ENCODE peak calls at places on chromosomes 7 and 10, in ten cellular contexts. Z is NCI-H1105; V is esophagus muscularis mucosa; U is NT2/D1; S is stimulated activated CD8-positive, alpha-beta memory T cell treated with anti-CD3 and anti-CD28 coated beads, Interleukin-4, amount 100 ng/mL, for 1 hour; D is amniotic stem cell; N is EL; C is activated CD8-positive, alpha-beta memory T cell treated with anti-CD3 and anti-CD28 coated beads, Interleukin-2, amount 50 U/mL, for 48 hours; B is body of pancreas; I is germinal center. X is an unnamed sample.

GRCh38 chr10:59708816-59709471 is 706 bp downstream of the SLC16A9 start:
- DNase-seq in D (no peak), B (peak), U (no peak), I (peak), N (no peak), S (no peak), C (peak), V (no peak), Z (peak), X (no peak)

GRCh38 chr10:75492151-75492550 is 60.7 kb downstream of the LRMDA start:
- DNase-seq in V (no peak), I (no peak), U (no peak), C (no peak), Z (no peak), D (no peak), N (no peak), S (no peak), B (no peak), X (no peak)

GRCh38 chr7:94414481-94414880 is 19.8 kb downstream of the COL1A2 start:
- DNase-seq in B (no peak), I (no peak), D (peak), N (peak), S (no peak), Z (no peak), C (no peak), U (no peak), V (no peak), X (no peak)

GRCh38 chr10:7260412-7260900 is 150.4 kb downstream of the SFMBT2 start:
- DNase-seq in N (peak), C (no peak), V (peak), I (peak), U (peak), D (no peak), Z (no peak), S (no peak), B (peak), X (peak)

GRCh38 chr7:106841896-106842390 is 23.1 kb upstream of the PIK3CG start:
- DNase-seq in N (peak), Z (no peak), C (no peak), S (no peak), V (peak), D (no peak), U (peak), I (no peak), B (no peak), X (peak)

GRCh38 chr10:132687181-132687892 is 98.6 kb downstream of the NKX6-2 start:
- DNase-seq in Z (no peak), I (no peak), S (no peak), V (no peak), U (no peak), N (no peak), C (no peak), B (no peak), D (no peak), X (no peak)

GRCh38 chr7:2522780-2523433 is 3.3 kb downstream of the LFNG start:
- DNase-seq in U (peak), Z (no peak), V (no peak), S (no peak), D (no peak), B (no peak), C (no peak), I (no peak), N (peak), X (peak)

GRCh38 chr7:44210107-44210506 is 9.3 kb downstream of the YKT6 start:
- DNase-seq in N (no peak), Z (no peak), U (no peak), V (no peak), S (no peak), B (no peak), C (no peak), I (no peak), D (no peak), X (no peak)

GRCh38 chr10:11547111-11547625 is 64.3 kb downstream of the USP6NL start:
- DNase-seq in D (no peak), V (no peak), Z (no peak), I (no peak), U (no peak), C (no peak), S (no peak), B (no peak), N (peak), X (no peak)

GRCh38 chr7:44769381-44770209 is 20.9 kb downstream of the ZMIZ2 start:
- DNase-seq in V (no peak), Z (no peak), C (no peak), B (peak), S (no peak), U (no peak), I (no peak), D (no peak), N (peak), X (no peak)

GRCh38 chr7:55235115-55235514 is 130.0 kb upstream of the LANCL2 start:
- DNase-seq in B (no peak), I (no peak), N (no peak), C (no peak), S (no peak), U (no peak), V (no peak), D (no peak), Z (no peak), X (no peak)

GRCh38 chr7:77537136-77537594 is at the start of gene PTPN12:
- DNase-seq in I (no peak), U (peak), C (no peak), N (no peak), B (no peak), D (no peak), V (peak), S (no peak), Z (peak), X (no peak)

GRCh38 chr10:7955446-7955845 is 99.0 kb upstream of the GATA3 start:
- DNase-seq in N (no peak), U (no peak), Z (no peak), C (no peak), I (no peak), B (no peak), D (no peak), S (no peak), V (no peak), X (no peak)

GRCh38 chr10:125124907-125125306 is 35.5 kb downstream of the CTBP2 start:
- DNase-seq in I (no peak), N (no peak), Z (no peak), C (no peak), S (no peak), U (no peak), V (no peak), B (no peak), D (no peak), X (no peak)

GRCh38 chr10:11875499-11876281 is 52.5 kb downstream of the PROSER2 start:
- DNase-seq in C (no peak), S (no peak), B (peak), D (no peak), Z (no peak), V (no peak), N (peak), U (no peak), I (no peak), X (peak)

GRCh38 chr7:7799138-7799537 is 80.7 kb upstream of the RPA3 start:
- DNase-seq in V (no peak), B (no peak), U (no peak), N (peak), S (no peak), I (no peak), C (no peak), Z (peak), D (no peak), X (no peak)

GRCh38 chr10:30691601-30692015 is 62.1 kb upstream of the LYZL2 start:
- DNase-seq in S (no peak), Z (no peak), B (no peak), D (peak), C (peak), N (peak), V (no peak), I (no peak), U (no peak), X (no peak)

GRCh38 chr10:124035928-124036558 is 57.4 kb downstream of the CHST15 start:
- DNase-seq in D (no peak), I (peak), N (no peak), B (peak), U (no peak), S (no peak), Z (no peak), C (peak), V (no peak), X (no peak)

GRCh38 chr7:134298902-134299683 is 17.6 kb downstream of the SLC35B4 start:
- DNase-seq in B (peak), Z (peak), V (no peak), N (no peak), S (no peak), C (no peak), I (no peak), D (no peak), U (peak), X (no peak)

GRCh38 chr7:78967046-78967445 is 486.4 kb downstream of the MAGI2 start:
- DNase-seq in I (no peak), N (peak), B (no peak), U (no peak), D (no peak), S (no peak), V (no peak), C (no peak), Z (no peak), X (no peak)

GRCh38 chr7:159093351-159093971 is 51.2 kb downstream of the VIPR2 start:
- DNase-seq in Z (no peak), D (no peak), S (no peak), V (no peak), B (no peak), I (no peak), U (no peak), C (peak), N (no peak), X (no peak)

GRCh38 chr10:12658526-12658925 is 309.2 kb downstream of the CAMK1D start:
- DNase-seq in D (no peak), Z (no peak), S (no peak), U (no peak), I (no peak), B (no peak), N (no peak), C (no peak), V (no peak), X (no peak)

GRCh38 chr10:61063035-61063434 is 119.0 kb upstream of the RHOBTB1 start:
- DNase-seq in V (no peak), Z (no peak), C (no peak), B (peak), I (no peak), U (no peak), S (no peak), D (no peak), N (no peak), X (no peak)